ENCODE peak calls at places on chromosomes 3 and 15, in six cellular contexts. A, T, G, Z, D and Q are unnamed samples. For H3K4me1 and H3K9me3, the result is how much of the 10 kb centered on the place peaks cover.

GRCh38 chr3:53244281-53244680 is 11.5 kb downstream of the TKT start:
- DNase-seq in G (no peak), A (no peak), Z (no peak), D (no peak), T (no peak), Q (no peak)

GRCh38 chr15:75656813-75657212 is 9.1 kb downstream of the SNX33 start:
- DNase-seq in G (no peak), A (no peak), T (no peak), D (no peak), Z (no peak), Q (no peak)

GRCh38 chr3:174317005-174317404 is 542.1 kb upstream of the NAALADL2 start:
- DNase-seq in G (no peak), D (no peak), T (no peak), Z (no peak), A (no peak), Q (no peak)

GRCh38 chr3:146803746-146804145 is 198.6 kb upstream of the PLSCR5 start:
- DNase-seq in G (no peak), A (no peak), D (no peak), Z (no peak), T (no peak), Q (no peak)

GRCh38 chr3:126355251-126355650 is 2.0 kb downstream of the KLF15 start:
- DNase-seq in G (no peak), D (no peak), Z (no peak), T (no peak), A (peak), Q (no peak)

GRCh38 chr3:124986153-124987143 is 51.9 kb upstream of the MUC13 start:
- DNase-seq in T (no peak), D (no peak), Z (no peak), G (no peak), A (peak), Q (no peak)

GRCh38 chr3:35733276-35733675 is 94.0 kb downstream of the ARPP21 start:
- DNase-seq in Z (no peak), G (no peak), A (no peak), D (no peak), T (no peak), Q (no peak)

GRCh38 chr3:41854956-41855355 is 106.9 kb downstream of the ULK4 start:
- DNase-seq in A (no peak), D (no peak), Z (no peak), T (no peak), G (no peak), Q (no peak)

GRCh38 chr3:27758083-27758482 is 36.0 kb upstream of the EOMES start:
- DNase-seq in T (no peak), Z (no peak), G (no peak), D (no peak), A (no peak), Q (no peak)

GRCh38 chr3:70231224-70231623 is 81.2 kb downstream of the MDFIC2 start:
- DNase-seq in A (no peak), Z (peak), T (no peak), D (no peak), G (no peak), Q (no peak)

GRCh38 chr3:152688313-152688712 is 146.6 kb upstream of the P2RY1 start:
- DNase-seq in Z (no peak), T (no peak), G (no peak), A (peak), D (peak), Q (no peak)

GRCh38 chr15:60651155-60651554 is 172.2 kb upstream of the ICE2 start:
- DNase-seq in G (no peak), Z (no peak), A (no peak), T (no peak), D (no peak), Q (no peak)

GRCh38 chr15:60652870-60653269 is 173.9 kb upstream of the ICE2 start:
- DNase-seq in D (no peak), A (no peak), T (no peak), G (no peak), Z (no peak), Q (no peak)

GRCh38 chr15:60649845-60650548 is 171.1 kb upstream of the ICE2 start:
- DNase-seq in D (no peak), A (peak), G (no peak), T (no peak), Z (no peak), Q (no peak)

GRCh38 chr15:60652245-60652644 is 173.3 kb upstream of the ICE2 start:
- DNase-seq in D (no peak), T (no peak), G (no peak), Z (no peak), A (no peak), Q (no peak)

GRCh38 chr15:60651734-60652141 is 172.8 kb upstream of the ICE2 start:
- DNase-seq in D (no peak), A (peak), Z (no peak), G (no peak), T (no peak), Q (no peak)
- H3K4me1 ChIP-seq in D (under half), A (under half), Z (under half), G (under half), T (under half), Q (under half)

GRCh38 chr3:179488213-179488612 is 36.9 kb upstream of the GNB4 start:
- DNase-seq in G (no peak), D (no peak), Z (no peak), A (no peak), T (no peak), Q (no peak)

GRCh38 chr3:179495483-179495882 is 44.2 kb upstream of the GNB4 start:
- DNase-seq in D (no peak), T (no peak), A (no peak), Z (no peak), G (no peak), Q (no peak)

GRCh38 chr3:179493260-179493659 is 42.0 kb upstream of the GNB4 start:
- DNase-seq in G (no peak), Z (no peak), A (no peak), D (no peak), T (no peak), Q (no peak)
- H3K9me3 ChIP-seq in G (under half), Z (under half), A (half or more), D (under half), T (under half), Q (half or more)

DNA sequence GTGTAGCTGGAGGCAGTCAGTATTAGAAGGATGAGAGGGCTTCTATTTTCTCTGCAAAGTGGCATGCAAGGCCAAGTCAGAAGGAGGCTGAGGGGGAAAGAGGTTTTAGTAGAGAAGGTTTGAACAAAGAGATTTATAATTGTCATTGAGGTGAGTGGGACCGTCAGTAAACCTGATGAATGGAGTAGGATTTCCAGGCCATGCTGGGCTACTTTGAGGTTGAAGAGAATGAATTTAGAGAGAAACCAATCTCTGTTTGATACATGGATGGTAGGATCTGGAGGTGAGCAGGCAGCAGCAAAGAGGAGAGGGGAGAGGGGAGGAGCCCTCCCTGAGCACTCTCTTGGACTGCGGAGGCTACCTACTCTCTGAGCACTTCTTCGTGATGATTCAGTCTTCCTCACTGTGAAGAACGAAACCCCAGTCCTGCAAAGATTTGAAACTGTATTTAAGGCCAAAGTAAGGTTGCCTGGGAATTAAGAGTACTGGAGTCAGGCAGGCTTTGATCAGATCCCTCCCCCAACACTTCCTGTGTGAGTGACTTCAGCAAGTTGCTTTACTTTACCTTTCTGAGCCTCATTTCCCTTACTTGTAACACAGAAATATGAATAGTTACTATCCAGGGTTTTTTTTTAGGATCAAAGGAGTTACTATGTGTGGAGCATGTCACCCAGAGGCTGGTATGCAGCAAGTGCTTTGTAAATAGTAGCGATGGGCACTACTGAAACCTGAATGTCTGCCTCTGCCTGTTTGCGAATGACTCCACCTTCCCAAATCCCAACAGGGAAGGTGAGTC is 75.8 kb downstream of the RPL39L start:
- DNase-seq in G (no peak), T (no peak), D (no peak), A (peak), Z (no peak), Q (no peak)
- H3K4me1 ChIP-seq in G (under half), T (under half), D (under half), A (under half), Z (under half), Q (under half)

DNA sequence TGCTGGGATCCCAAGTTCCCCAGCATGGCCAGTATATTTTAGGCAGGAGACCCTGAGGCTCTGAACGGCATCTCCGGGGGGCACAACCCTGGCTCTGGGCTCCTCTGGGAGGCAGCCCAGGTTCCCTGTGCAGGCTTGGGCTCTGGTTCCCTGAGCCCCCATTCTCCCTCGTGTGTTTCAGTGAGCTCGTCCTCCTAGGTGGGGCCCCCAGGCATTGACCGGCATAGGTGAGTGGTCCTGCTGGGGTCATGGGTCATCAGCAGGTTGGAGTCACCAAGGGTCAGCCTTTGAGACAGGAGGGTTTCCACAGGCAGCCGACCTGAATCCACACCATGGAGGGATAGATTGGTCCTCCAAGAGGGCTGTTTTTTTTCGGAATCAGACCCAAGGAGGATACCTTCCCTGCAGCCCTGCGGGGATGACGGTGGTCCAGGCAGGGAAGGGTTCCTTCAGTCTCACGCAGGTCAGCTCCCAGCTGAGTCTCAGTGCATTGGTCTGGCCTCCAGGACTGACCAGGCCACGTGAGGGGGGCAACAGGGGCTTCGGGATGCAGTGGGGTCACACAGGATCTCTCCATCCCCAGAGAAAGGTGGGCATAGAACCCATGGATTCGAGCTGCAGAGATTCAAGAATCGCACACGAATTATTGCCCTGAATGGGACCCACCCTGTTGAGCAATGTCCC is 226.0 kb downstream of the SNRPN start:
- DNase-seq in G (peak), T (peak), Z (no peak), D (no peak), A (peak), Q (peak)
- H3K9me3 ChIP-seq in G (under half), T (under half), Z (under half), D (half or more), A (under half), Q (under half)